ENCODE peak calls at places on chromosome 13, in seven cellular contexts. One of them, this sample, is unnamed.

GRCh38 chr13:105655046-105655445 is 880.4 kb downstream of the EFNB2 start:
- DNase-seq in cardiac muscle cell: peak
- DNase-seq in right lobe of liver: no peak
- DNase-seq in esophagus squamous epithelium: no peak
- DNase-seq in WERI-Rb-1: no peak
- DNase-seq in GM12878: no peak
- DNase-seq in pancreas: no peak
- DNase-seq in this sample: no peak

GRCh38 chr13:62085337-62085736 is 669.7 kb upstream of the PCDH20 start:
- DNase-seq in cardiac muscle cell: no peak
- DNase-seq in right lobe of liver: no peak
- DNase-seq in esophagus squamous epithelium: no peak
- DNase-seq in WERI-Rb-1: no peak
- DNase-seq in GM12878: no peak
- DNase-seq in pancreas: no peak
- DNase-seq in this sample: no peak

GRCh38 chr13:50609016-50609415 is 234.5 kb downstream of the DLEU7 start:
- DNase-seq in cardiac muscle cell: no peak
- DNase-seq in right lobe of liver: no peak
- DNase-seq in esophagus squamous epithelium: no peak
- DNase-seq in WERI-Rb-1: no peak
- DNase-seq in GM12878: no peak
- DNase-seq in pancreas: no peak
- DNase-seq in this sample: no peak

GRCh38 chr13:38042771-38043170 is 173.2 kb upstream of the TRPC4 start:
- DNase-seq in cardiac muscle cell: peak
- DNase-seq in right lobe of liver: no peak
- DNase-seq in esophagus squamous epithelium: no peak
- DNase-seq in WERI-Rb-1: no peak
- DNase-seq in GM12878: no peak
- DNase-seq in pancreas: no peak
- DNase-seq in this sample: no peak

GRCh38 chr13:91346848-91347211 is 657 bp upstream of the MIR17HG start:
- DNase-seq in cardiac muscle cell: peak
- DNase-seq in right lobe of liver: peak
- DNase-seq in esophagus squamous epithelium: no peak
- DNase-seq in WERI-Rb-1: peak
- DNase-seq in GM12878: peak
- DNase-seq in pancreas: no peak
- DNase-seq in this sample: no peak

GRCh38 chr13:98428256-98428966 is 148.5 kb downstream of the STK24 start:
- DNase-seq in cardiac muscle cell: no peak
- DNase-seq in right lobe of liver: no peak
- DNase-seq in esophagus squamous epithelium: no peak
- DNase-seq in WERI-Rb-1: no peak
- DNase-seq in GM12878: no peak
- DNase-seq in pancreas: no peak
- DNase-seq in this sample: no peak

GRCh38 chr13:74847966-74848365 is 634.0 kb downstream of the TBC1D4 start:
- DNase-seq in cardiac muscle cell: no peak
- DNase-seq in right lobe of liver: no peak
- DNase-seq in esophagus squamous epithelium: no peak
- DNase-seq in WERI-Rb-1: no peak
- DNase-seq in GM12878: no peak
- DNase-seq in pancreas: no peak
- DNase-seq in this sample: no peak

GRCh38 chr13:73141292-73141771 is 82.5 kb downstream of the KLF5 start:
- DNase-seq in cardiac muscle cell: peak
- DNase-seq in right lobe of liver: no peak
- DNase-seq in esophagus squamous epithelium: no peak
- DNase-seq in WERI-Rb-1: no peak
- DNase-seq in GM12878: no peak
- DNase-seq in pancreas: no peak
- DNase-seq in this sample: no peak

GRCh38 chr13:104357672-104358314 is 1291.6 kb upstream of the SLC10A2 start:
- DNase-seq in cardiac muscle cell: no peak
- DNase-seq in right lobe of liver: no peak
- DNase-seq in esophagus squamous epithelium: no peak
- DNase-seq in WERI-Rb-1: no peak
- DNase-seq in GM12878: no peak
- DNase-seq in pancreas: no peak
- DNase-seq in this sample: no peak

GRCh38 chr13:45941261-45941660 is 89.7 kb upstream of the SIAH3 start:
- DNase-seq in cardiac muscle cell: no peak
- DNase-seq in right lobe of liver: no peak
- DNase-seq in esophagus squamous epithelium: no peak
- DNase-seq in WERI-Rb-1: no peak
- DNase-seq in GM12878: no peak
- DNase-seq in pancreas: no peak
- DNase-seq in this sample: no peak

GRCh38 chr13:45705936-45706335 is 3.8 kb downstream of the CBY2 start:
- DNase-seq in cardiac muscle cell: no peak
- DNase-seq in right lobe of liver: no peak
- DNase-seq in esophagus squamous epithelium: no peak
- DNase-seq in WERI-Rb-1: no peak
- DNase-seq in GM12878: peak
- DNase-seq in pancreas: no peak
- DNase-seq in this sample: no peak

GRCh38 chr13:74092711-74093110 is 41.5 kb downstream of the KLF12 start:
- DNase-seq in cardiac muscle cell: no peak
- DNase-seq in right lobe of liver: no peak
- DNase-seq in esophagus squamous epithelium: no peak
- DNase-seq in WERI-Rb-1: no peak
- DNase-seq in GM12878: no peak
- DNase-seq in pancreas: no peak
- DNase-seq in this sample: no peak

DNA sequence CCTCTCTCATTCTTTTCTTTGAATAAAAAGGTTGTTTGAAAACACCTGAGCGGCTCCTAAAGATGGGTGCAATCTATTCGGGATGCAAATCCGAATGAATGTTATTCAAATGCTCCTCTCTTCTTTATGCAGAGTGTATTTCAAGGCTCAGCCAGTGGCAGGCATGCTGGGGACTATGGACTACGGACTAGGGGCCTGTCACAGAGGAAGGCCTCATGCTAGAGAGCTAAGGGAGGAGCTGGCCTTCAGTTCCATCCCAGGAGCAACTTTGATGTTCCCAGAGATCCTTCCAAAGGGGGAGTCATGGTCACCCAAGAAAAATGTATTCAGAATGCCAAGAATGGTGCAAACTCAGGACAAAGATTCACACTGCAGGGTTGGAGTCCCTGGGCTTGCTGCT is 9.3 kb downstream of the ALOX5AP start:
- DNase-seq in cardiac muscle cell: no peak
- DNase-seq in right lobe of liver: no peak
- DNase-seq in esophagus squamous epithelium: no peak
- DNase-seq in WERI-Rb-1: no peak
- DNase-seq in GM12878: no peak
- DNase-seq in pancreas: no peak
- DNase-seq in this sample: no peak
- H3K27ac ChIP-seq in cardiac muscle cell: no peak
- H3K27ac ChIP-seq in right lobe of liver: no peak
- H3K27ac ChIP-seq in esophagus squamous epithelium: peak
- H3K27ac ChIP-seq in WERI-Rb-1: no peak
- H3K27ac ChIP-seq in GM12878: no peak
- H3K27ac ChIP-seq in pancreas: no peak
- H3K27ac ChIP-seq in this sample: no peak

GRCh38 chr13:75910591-75910990 is 274.5 kb downstream of the LMO7 start:
- DNase-seq in cardiac muscle cell: no peak
- DNase-seq in right lobe of liver: no peak
- DNase-seq in esophagus squamous epithelium: no peak
- DNase-seq in WERI-Rb-1: no peak
- DNase-seq in GM12878: no peak
- DNase-seq in pancreas: no peak
- DNase-seq in this sample: no peak
- H3K27ac ChIP-seq in cardiac muscle cell: peak
- H3K27ac ChIP-seq in right lobe of liver: no peak
- H3K27ac ChIP-seq in esophagus squamous epithelium: no peak
- H3K27ac ChIP-seq in WERI-Rb-1: no peak
- H3K27ac ChIP-seq in GM12878: no peak
- H3K27ac ChIP-seq in pancreas: no peak
- H3K27ac ChIP-seq in this sample: no peak

DNA sequence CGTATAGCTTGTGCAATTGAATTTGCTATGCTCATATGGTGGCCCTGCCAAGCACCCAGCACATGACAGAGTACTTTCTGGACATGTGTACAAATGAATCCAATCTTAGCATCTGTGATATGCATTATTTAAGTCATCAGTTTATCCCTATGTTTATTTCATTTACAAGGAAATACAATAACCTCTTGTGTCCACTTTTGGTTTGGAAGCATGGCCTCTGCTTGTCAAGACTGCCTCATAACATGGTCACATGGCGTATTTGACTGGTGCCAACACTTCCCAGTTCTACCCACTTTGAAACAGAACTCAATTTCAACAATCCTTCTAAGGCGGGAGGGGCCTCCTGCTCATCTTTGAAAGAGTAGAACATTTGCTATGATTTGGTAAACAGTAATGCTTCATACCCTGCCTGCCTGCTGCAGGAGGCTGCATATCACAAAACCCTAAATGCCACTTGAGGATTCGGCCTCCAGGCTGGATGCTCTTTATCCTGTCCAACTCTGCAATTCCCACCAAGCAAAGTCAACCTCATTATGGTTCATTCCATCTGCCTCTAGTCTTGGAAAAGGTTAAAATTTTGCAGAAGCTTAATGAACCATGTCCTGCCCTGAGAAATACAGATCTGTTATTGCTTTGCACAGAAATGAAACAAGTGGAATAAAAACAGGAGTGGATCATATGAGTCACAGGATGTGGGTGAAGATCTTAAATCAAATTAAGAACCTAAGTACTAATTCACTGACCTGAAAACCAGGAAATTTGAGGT is 151.3 kb downstream of the CYSLTR2 start:
- DNase-seq in cardiac muscle cell: no peak
- DNase-seq in right lobe of liver: no peak
- DNase-seq in esophagus squamous epithelium: no peak
- DNase-seq in WERI-Rb-1: no peak
- DNase-seq in GM12878: no peak
- DNase-seq in pancreas: no peak
- DNase-seq in this sample: no peak
- H3K27ac ChIP-seq in cardiac muscle cell: no peak
- H3K27ac ChIP-seq in right lobe of liver: no peak
- H3K27ac ChIP-seq in esophagus squamous epithelium: no peak
- H3K27ac ChIP-seq in WERI-Rb-1: no peak
- H3K27ac ChIP-seq in GM12878: no peak
- H3K27ac ChIP-seq in pancreas: no peak
- H3K27ac ChIP-seq in this sample: no peak

GRCh38 chr13:33817843-33818661 is at the start of gene RFC3:
- DNase-seq in cardiac muscle cell: peak
- DNase-seq in right lobe of liver: peak
- DNase-seq in esophagus squamous epithelium: peak
- DNase-seq in WERI-Rb-1: peak
- DNase-seq in GM12878: peak
- DNase-seq in pancreas: peak
- DNase-seq in this sample: peak
- H3K27ac ChIP-seq in cardiac muscle cell: peak
- H3K27ac ChIP-seq in right lobe of liver: no peak
- H3K27ac ChIP-seq in esophagus squamous epithelium: peak
- H3K27ac ChIP-seq in WERI-Rb-1: peak
- H3K27ac ChIP-seq in GM12878: peak
- H3K27ac ChIP-seq in pancreas: no peak
- H3K27ac ChIP-seq in this sample: peak

DNA sequence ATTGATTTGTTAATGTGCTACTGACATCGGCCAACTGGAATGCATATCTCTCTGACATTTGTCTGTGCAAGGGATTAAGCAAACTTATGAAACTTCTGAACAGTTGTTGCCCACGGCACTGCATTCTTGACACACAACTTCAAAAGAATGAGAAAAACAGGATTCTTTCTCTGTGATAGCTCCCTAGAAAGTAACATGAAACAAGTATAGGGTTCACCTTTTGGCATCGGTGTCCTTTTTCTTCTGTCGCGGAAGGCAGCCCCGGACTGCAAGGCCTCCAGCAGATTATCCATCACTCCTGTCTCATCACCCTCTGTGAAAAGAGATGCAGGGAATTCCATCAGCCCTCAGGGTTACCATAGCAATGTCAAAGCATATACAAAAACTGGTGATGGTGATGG is 389.2 kb downstream of the DIAPH3 start:
- DNase-seq in cardiac muscle cell: peak
- DNase-seq in right lobe of liver: no peak
- DNase-seq in esophagus squamous epithelium: no peak
- DNase-seq in WERI-Rb-1: no peak
- DNase-seq in GM12878: no peak
- DNase-seq in pancreas: no peak
- DNase-seq in this sample: no peak
- H3K27ac ChIP-seq in cardiac muscle cell: no peak
- H3K27ac ChIP-seq in right lobe of liver: no peak
- H3K27ac ChIP-seq in esophagus squamous epithelium: no peak
- H3K27ac ChIP-seq in WERI-Rb-1: no peak
- H3K27ac ChIP-seq in GM12878: no peak
- H3K27ac ChIP-seq in pancreas: no peak
- H3K27ac ChIP-seq in this sample: no peak

GRCh38 chr13:68696907-68697306 is 1410.7 kb upstream of the ATXN8OS start:
- DNase-seq in cardiac muscle cell: no peak
- DNase-seq in right lobe of liver: no peak
- DNase-seq in esophagus squamous epithelium: no peak
- DNase-seq in WERI-Rb-1: no peak
- DNase-seq in GM12878: no peak
- DNase-seq in pancreas: no peak
- DNase-seq in this sample: no peak
- H3K27ac ChIP-seq in cardiac muscle cell: no peak
- H3K27ac ChIP-seq in right lobe of liver: no peak
- H3K27ac ChIP-seq in esophagus squamous epithelium: no peak
- H3K27ac ChIP-seq in WERI-Rb-1: peak
- H3K27ac ChIP-seq in GM12878: no peak
- H3K27ac ChIP-seq in pancreas: no peak
- H3K27ac ChIP-seq in this sample: no peak